ENCODE peak calls at places on chromosomes 5 and 9, in ten cellular contexts. K is IMR-90, D is uterus, S is cardiac muscle cell, A is left ventricle myocardium inferior, B is tibial artery, N is pancreas, E is A549, P is brain microvascular endothelial cell, F is esophagus squamous epithelium. L is an unnamed sample.
A peak's percentile ranks its signal among the peaks of the same experiment; 100 is the strongest.

GRCh38 chr9:912776-913175 is 63.7 kb upstream of the DMRT3 start:
- DNase-seq in F (no peak), P (no peak), A (no peak), S (no peak), E (no peak), K (no peak), D (no peak), B (no peak), N (no peak), L (no peak)

GRCh38 chr5:80760680-80761079 is 105.9 kb upstream of the DHFR start:
- DNase-seq in D (no peak), A (no peak), P (no peak), F (no peak), N (no peak), B (no peak), K (no peak), E (no peak), S (no peak), L (no peak)

GRCh38 chr9:87655731-87656130 is 70.2 kb upstream of the CTSL start:
- DNase-seq in D (no peak), S (no peak), N (no peak), K (no peak), E (no peak), A (no peak), B (no peak), F (no peak), P (no peak), L (no peak)

GRCh38 chr5:146718628-146719027 is 159.9 kb downstream of the PPP2R2B start:
- DNase-seq in K (no peak), A (no peak), B (no peak), F (no peak), N (no peak), D (no peak), S (no peak), E (no peak), P (no peak), L (peak; percentile 71)

GRCh38 chr5:32760091-32760509 is 49.0 kb downstream of the NPR3 start:
- DNase-seq in K (peak; percentile 98), E (peak; percentile 41), N (no peak), P (peak; percentile 79), B (no peak), F (no peak), D (no peak), A (no peak), S (no peak), L (peak; percentile 20)

GRCh38 chr5:38736089-38736488 is 109.7 kb upstream of the OSMR start:
- DNase-seq in D (no peak), K (no peak), B (no peak), A (no peak), N (no peak), F (no peak), S (no peak), P (no peak), E (no peak), L (no peak)

GRCh38 chr5:90134892-90135291 is 274.7 kb downstream of the CETN3 start:
- DNase-seq in S (no peak), D (peak; percentile 80), A (peak; percentile 51), B (peak; percentile 94), F (no peak), E (no peak), P (peak; percentile 91), N (no peak), K (peak; percentile 31), L (no peak)

GRCh38 chr5:181163487-181164075 is 16.2 kb downstream of the OR2V2 start:
- DNase-seq in A (no peak), N (no peak), K (no peak), S (no peak), D (no peak), P (no peak), B (no peak), E (no peak), F (no peak), L (no peak)

GRCh38 chr5:171363846-171364245 is 23.8 kb upstream of the NPM1 start:
- DNase-seq in E (no peak), P (no peak), F (no peak), S (no peak), N (no peak), B (no peak), A (no peak), D (no peak), K (no peak), L (no peak)

GRCh38 chr5:124030043-124030461 is 518.1 kb downstream of the CSNK1G3 start:
- DNase-seq in K (no peak), A (no peak), N (no peak), B (no peak), F (no peak), P (no peak), E (no peak), S (no peak), D (no peak), L (no peak)

GRCh38 chr5:160637357-160637756 is 214.7 kb downstream of the ATP10B start:
- DNase-seq in N (no peak), D (no peak), K (no peak), S (no peak), B (no peak), P (no peak), F (no peak), A (no peak), E (no peak), L (no peak)

GRCh38 chr9:137294091-137294683 is 7.9 kb downstream of the NRARP start:
- DNase-seq in B (no peak), D (no peak), E (peak; percentile 72), S (no peak), P (peak; percentile 57), F (no peak), A (no peak), K (peak; percentile 56), N (peak; percentile 88), L (no peak)

GRCh38 chr9:36991516-36992134 is 42.4 kb downstream of the PAX5 start:
- DNase-seq in A (no peak), P (peak; percentile 11), B (peak; percentile 33), S (no peak), F (no peak), N (peak; percentile 22), D (no peak), K (no peak), E (peak; percentile 43), L (peak; percentile 76)

GRCh38 chr5:143812085-143812705 is at the start of gene HMHB1:
- DNase-seq in A (no peak), B (no peak), F (no peak), S (no peak), P (no peak), D (no peak), N (no peak), K (no peak), E (no peak), L (no peak)

GRCh38 chr5:82939326-82939725 is 137.9 kb downstream of the TMEM167A start:
- DNase-seq in N (no peak), K (no peak), S (no peak), D (no peak), A (no peak), F (no peak), E (no peak), P (no peak), B (no peak), L (no peak)

GRCh38 chr5:143860211-143860610 is 48.2 kb downstream of the HMHB1 start:
- DNase-seq in N (no peak), D (no peak), A (no peak), F (no peak), S (no peak), B (no peak), P (no peak), E (peak; percentile 12), K (no peak), L (no peak)

GRCh38 chr5:179759961-179760541 is 27.4 kb downstream of the MAML1 start:
- DNase-seq in N (no peak), E (no peak), P (no peak), B (no peak), F (no peak), D (no peak), A (no peak), K (no peak), S (no peak), L (no peak)

GRCh38 chr5:174839196-174839595 is 114.8 kb downstream of the MSX2 start:
- DNase-seq in A (no peak), B (no peak), P (no peak), S (no peak), K (no peak), N (no peak), D (no peak), F (no peak), E (no peak), L (no peak)
- TF ChIP-seq CTCF in A (no peak), B (no peak), P (no peak), S (no peak), K (no peak), N (no peak), D (no peak), F (no peak), E (no peak), L (no peak)

DNA sequence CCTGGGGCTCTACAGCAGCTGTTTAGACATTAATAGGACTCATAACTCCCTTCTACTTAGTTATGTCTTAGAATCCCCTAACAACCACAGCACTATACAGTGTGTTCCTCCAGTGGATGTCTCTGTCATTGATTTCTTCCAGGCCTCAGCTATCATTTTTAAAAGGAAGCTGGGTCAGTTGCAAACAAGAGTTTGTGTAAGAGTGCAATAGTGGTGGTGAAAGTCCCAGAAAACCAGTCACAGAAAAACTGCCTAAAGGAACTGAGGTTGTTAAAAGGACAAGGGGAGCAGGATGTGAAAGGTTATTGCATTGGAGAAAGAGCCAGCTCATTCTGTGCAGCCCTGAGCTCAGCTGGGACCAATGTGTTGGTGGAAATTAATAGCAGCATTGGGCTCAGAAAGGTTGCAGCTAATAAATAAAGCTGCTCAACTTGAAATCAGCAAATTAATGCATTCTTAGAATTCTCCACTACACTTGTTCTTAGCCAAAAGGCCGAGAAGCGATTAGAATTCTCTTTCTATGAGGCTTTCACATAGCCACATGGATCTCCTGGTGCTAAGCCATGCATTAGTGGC is 34.9 kb downstream of the NREP start:
- DNase-seq in A (no peak), K (no peak), F (no peak), P (no peak), E (no peak), S (no peak), D (no peak), B (no peak), N (no peak), L (no peak)
- H3K27ac ChIP-seq in A (no peak overlapping the region), K (no peak overlapping the region), F (no peak overlapping the region), P (no peak overlapping the region), E (no peak overlapping the region), S (peak overlapping the region; percentile 13), D (no peak overlapping the region), B (no peak overlapping the region), N (no peak overlapping the region), L (no peak overlapping the region)

DNA sequence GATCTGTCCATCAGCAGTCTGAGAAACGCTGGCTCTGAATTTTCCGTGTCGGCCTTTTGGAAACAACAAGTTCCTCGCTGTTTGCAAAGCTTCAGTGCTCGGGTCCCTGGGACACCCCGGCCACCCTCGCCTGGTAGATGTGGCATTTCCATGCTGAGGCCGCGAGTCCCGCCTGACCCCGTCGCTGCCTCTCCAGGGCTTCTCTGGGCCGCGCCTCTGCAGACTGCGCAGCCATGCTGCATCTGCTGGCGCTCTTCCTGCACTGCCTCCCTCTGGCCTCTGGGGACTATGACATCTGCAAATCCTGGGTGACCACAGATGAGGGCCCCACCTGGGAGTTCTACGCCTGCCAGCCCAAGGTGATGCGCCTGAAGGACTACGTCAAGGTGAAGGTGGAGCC is 4.7 kb downstream of the NTNG2 start:
- DNase-seq in D (no peak), N (no peak), K (no peak), F (no peak), S (no peak), B (no peak), E (peak; percentile 41), A (no peak), P (no peak), L (no peak)
- TF ChIP-seq CTCF in D (no peak), N (no peak), K (peak; percentile 22), F (no peak), S (peak; percentile 32), B (no peak), E (peak; percentile 40), A (no peak), P (peak; percentile 62), L (no peak)

GRCh38 chr9:89440548-89440947 is 57.4 kb downstream of the SEMA4D start:
- DNase-seq in D (no peak), F (no peak), A (peak; percentile 29), K (no peak), B (peak; percentile 75), P (no peak), S (no peak), N (no peak), E (no peak), L (no peak)
- H3K27ac ChIP-seq in D (no peak overlapping the region), F (peak overlapping the region; percentile 87), A (no peak overlapping the region), K (no peak overlapping the region), B (no peak overlapping the region), P (no peak overlapping the region), S (no peak overlapping the region), N (no peak overlapping the region), E (no peak overlapping the region), L (no peak overlapping the region)